ENCODE peak calls at places on chromosomes 12 and 14, in five cellular contexts. F is activated T-helper 1 cell treated with anti-CD3 and anti-CD28 coated beads, Interleukin-2, amount 50 U/mL, for 16 hours; G is NCI-H2081; L is glutamatergic neuron; H is stimulated activated CD8-positive, alpha-beta memory T cell treated with anti-CD3 and anti-CD28 coated beads, Interleukin-4, amount 100 ng/mL, for 4 hours. K is an unnamed sample.

GRCh38 chr12:124506832-124507153 is 60.6 kb downstream of the NCOR2 start:
- DNase-seq in H (no peak), L (no peak), F (no peak), G (no peak), K (no peak)

GRCh38 chr14:87148655-87149054 is 844.3 kb downstream of the GALC start:
- DNase-seq in F (no peak), H (no peak), L (no peak), G (no peak), K (no peak)

GRCh38 chr12:104578453-104578852 is 121.7 kb downstream of the CHST11 start:
- DNase-seq in H (no peak), L (no peak), G (no peak), F (no peak), K (peak)

GRCh38 chr12:117284160-117284559 is 77.3 kb downstream of the NOS1 start:
- DNase-seq in F (no peak), L (peak), G (peak), H (no peak), K (no peak)

GRCh38 chr14:22974530-22975313 is 7.6 kb downstream of the AJUBA start:
- DNase-seq in G (no peak), L (no peak), H (no peak), F (no peak), K (no peak)

GRCh38 chr12:93415723-93416464 is 25.9 kb downstream of the UBE2N start:
- DNase-seq in F (no peak), L (no peak), G (no peak), H (no peak), K (no peak)

GRCh38 chr12:67592228-67593011 is 56.1 kb upstream of the DYRK2 start:
- DNase-seq in L (no peak), G (peak), H (no peak), F (no peak), K (peak)

GRCh38 chr14:22928237-22929103 is 706 bp downstream of the PRMT5 start:
- DNase-seq in H (no peak), F (no peak), L (no peak), G (no peak), K (no peak)

GRCh38 chr14:100988411-100988900 is 84.9 kb upstream of the RTL1 start:
- DNase-seq in L (no peak), G (no peak), F (no peak), H (no peak), K (no peak)

GRCh38 chr14:68780358-68781160 is 12.3 kb downstream of the ZFP36L1 start:
- DNase-seq in G (no peak), L (peak), H (no peak), F (no peak), K (no peak)

GRCh38 chr12:459430-460258 is at the start of gene B4GALNT3:
- DNase-seq in H (peak), L (peak), G (peak), F (peak), K (no peak)

GRCh38 chr12:123223241-123223668 is 9.7 kb downstream of the MPHOSPH9 start:
- DNase-seq in L (no peak), G (no peak), H (peak), F (peak), K (no peak)

GRCh38 chr12:2745655-2746054 is 49.1 kb upstream of the FKBP4 start:
- DNase-seq in H (no peak), L (no peak), G (no peak), F (no peak), K (no peak)

GRCh38 chr14:71703477-71703876 is 228.8 kb upstream of the RGS6 start:
- DNase-seq in H (no peak), F (no peak), G (no peak), L (no peak), K (no peak)

GRCh38 chr12:13390381-13390856 is 193.9 kb downstream of the EMP1 start:
- DNase-seq in H (no peak), L (no peak), F (no peak), G (peak), K (peak)

GRCh38 chr12:49990269-49990668 is 17.5 kb downstream of the AQP6 start:
- DNase-seq in H (no peak), L (no peak), F (no peak), G (no peak), K (peak)

GRCh38 chr12:67318786-67319185 is 49.6 kb downstream of the CAND1 start:
- DNase-seq in L (no peak), G (no peak), F (no peak), H (no peak), K (no peak)

GRCh38 chr12:111643428-111643826 is 42.3 kb downstream of the BRAP start:
- DNase-seq in F (no peak), L (no peak), H (no peak), G (peak), K (no peak)

GRCh38 chr12:28536088-28536487 is 345.8 kb downstream of the CCDC91 start:
- DNase-seq in H (no peak), G (no peak), L (no peak), F (no peak), K (peak)

GRCh38 chr12:87953257-87953860 is 75.8 kb downstream of the C12orf50 start:
- DNase-seq in L (no peak), G (peak), H (no peak), F (no peak), K (peak)

GRCh38 chr14:97120204-97121120 is 323.3 kb downstream of the VRK1 start:
- DNase-seq in L (no peak), H (peak), F (peak), G (no peak), K (no peak)

GRCh38 chr12:879641-880040 is 69.9 kb downstream of the RAD52 start:
- DNase-seq in F (no peak), L (peak), H (no peak), G (no peak), K (peak)

GRCh38 chr14:35370969-35371368 is 33.6 kb downstream of the NFKBIA start:
- DNase-seq in G (no peak), F (no peak), L (no peak), H (no peak), K (no peak)

GRCh38 chr12:93521225-93521854 is 51.1 kb upstream of the SOCS2 start:
- DNase-seq in L (no peak), H (no peak), F (no peak), G (no peak), K (no peak)

GRCh38 chr12:122979908-122980191 is 631 bp upstream of the ARL6IP4 start:
- DNase-seq in H (no peak), G (no peak), F (no peak), L (no peak), K (no peak)

GRCh38 chr12:95546491-95546813 is 4.8 kb downstream of the USP44 start:
- DNase-seq in G (no peak), H (no peak), F (no peak), L (no peak), K (no peak)

GRCh38 chr12:121628037-121628436 is 1.7 kb downstream of the ORAI1 start:
- DNase-seq in L (no peak), G (no peak), F (no peak), H (no peak), K (no peak)

K was measured in AG09309.